ENCODE peak calls at places on chromosomes 3 and 15, in five cellular contexts. Z is IMR-90, D is neuronal stem cell, K is trophoblast cell, R is H9. X is an unnamed sample.

GRCh38 chr3:33099109-33099645 is 2.2 kb upstream of the GLB1 start:
- DNase-seq in Z (no peak), D (no peak), R (no peak), K (no peak), X (no peak)

GRCh38 chr3:172569128-172570008 is 46.1 kb upstream of the TNFSF10 start:
- DNase-seq in D (no peak), R (no peak), Z (no peak), K (no peak), X (no peak)

GRCh38 chr15:80558631-80559319 is 136.3 kb upstream of the ABHD17C start:
- DNase-seq in D (no peak), K (peak), Z (no peak), R (no peak), X (no peak)

GRCh38 chr3:134978658-134979057 is 183.6 kb downstream of the EPHB1 start:
- DNase-seq in D (no peak), Z (no peak), R (no peak), K (no peak), X (peak)

GRCh38 chr3:138468451-138468850 is 34.0 kb downstream of the ESYT3 start:
- DNase-seq in D (no peak), Z (no peak), K (no peak), R (no peak), X (no peak)

GRCh38 chr3:10635446-10636076 is 130.2 kb upstream of the ATP2B2 start:
- DNase-seq in Z (no peak), K (no peak), R (no peak), D (no peak), X (no peak)

GRCh38 chr3:134249442-134249841 is 1.2 kb downstream of the RYK start:
- DNase-seq in R (no peak), D (no peak), K (no peak), Z (no peak), X (no peak)

GRCh38 chr15:41561777-41562145 is 2.7 kb downstream of the TYRO3 start:
- DNase-seq in D (peak), K (peak), Z (peak), R (peak), X (peak)

GRCh38 chr3:172542999-172543398 is 19.8 kb upstream of the TNFSF10 start:
- DNase-seq in R (no peak), Z (no peak), K (peak), D (no peak), X (no peak)

GRCh38 chr15:31598620-31599019 is 272.0 kb downstream of the KLF13 start:
- DNase-seq in K (no peak), R (peak), Z (peak), D (no peak), X (peak)

GRCh38 chr15:89406756-89407650 is 72.4 kb upstream of the POLG start:
- DNase-seq in D (no peak), K (peak), R (peak), Z (no peak), X (peak)

GRCh38 chr3:14991818-14992612 is 44.6 kb downstream of the NR2C2 start:
- DNase-seq in Z (peak), R (no peak), D (no peak), K (peak), X (no peak)

GRCh38 chr15:63348392-63348791 is 33.3 kb downstream of the CA12 start:
- DNase-seq in Z (peak), R (no peak), D (no peak), K (no peak), X (no peak)

GRCh38 chr15:81334768-81335447 is 11.0 kb upstream of the STARD5 start:
- DNase-seq in R (no peak), D (no peak), Z (no peak), K (no peak), X (no peak)

GRCh38 chr3:142148871-142149860 is at the start of gene TFDP2:
- DNase-seq in D (peak), R (peak), Z (peak), K (peak), X (peak)

GRCh38 chr15:74598126-74598842 is 17.4 kb upstream of the CLK3 start:
- DNase-seq in K (peak), Z (peak), D (peak), R (peak), X (peak)

GRCh38 chr3:184234671-184235380 is 5.4 kb downstream of the VWA5B2 start:
- DNase-seq in D (no peak), Z (no peak), K (no peak), R (no peak), X (no peak)

GRCh38 chr15:95280711-95281110 is 1049.3 kb downstream of the MCTP2 start:
- DNase-seq in Z (no peak), K (peak), R (no peak), D (no peak), X (no peak)

DNA sequence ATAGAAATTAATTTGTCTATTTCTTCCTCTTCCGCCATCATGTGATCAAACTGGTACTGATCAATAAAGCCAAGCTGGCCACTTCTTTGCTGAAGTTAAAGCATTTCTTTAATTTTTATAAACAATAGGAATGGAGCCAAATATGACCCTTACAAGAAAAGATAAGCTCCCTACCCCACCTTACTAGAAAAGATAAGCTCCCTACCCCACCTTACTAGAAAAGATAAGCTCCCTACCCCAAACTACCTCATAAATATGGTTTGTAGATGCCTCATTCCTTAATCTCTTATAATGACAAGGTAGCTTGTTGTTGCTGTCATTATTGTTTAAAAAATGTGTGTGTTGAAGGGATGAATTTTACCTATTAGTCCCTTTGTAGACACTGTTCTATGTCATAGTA is 17.5 kb upstream of the ACAP2 start:
- DNase-seq in Z (no peak), R (no peak), D (no peak), K (no peak), X (no peak)
- H2AK5ac ChIP-seq in Z (no peak), R (no peak), D (no peak), K (no peak), X (no peak)

DNA sequence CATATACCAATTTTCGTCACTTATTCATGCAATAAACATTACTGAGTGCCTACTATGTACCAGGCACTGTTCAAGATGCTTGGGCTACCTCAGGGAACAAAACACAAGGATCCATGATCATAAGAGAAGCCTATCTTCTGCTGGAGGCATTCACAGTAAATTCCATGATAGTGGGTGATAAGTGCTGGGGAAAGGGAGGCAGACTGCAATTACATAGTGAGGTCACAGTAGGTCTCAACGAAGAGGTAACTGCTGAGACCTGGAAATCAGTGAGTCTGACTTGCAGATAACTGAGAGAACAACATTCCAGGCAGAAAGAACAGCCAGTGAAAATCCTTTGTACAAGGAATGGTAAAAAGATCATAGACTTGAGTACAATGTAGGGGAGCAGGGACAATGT is 33.6 kb downstream of the RAF1 start:
- DNase-seq in D (no peak), R (no peak), K (peak), Z (no peak), X (peak)
- H2AK5ac ChIP-seq in D (no peak), R (no peak), K (no peak), Z (peak), X (no peak)

DNA sequence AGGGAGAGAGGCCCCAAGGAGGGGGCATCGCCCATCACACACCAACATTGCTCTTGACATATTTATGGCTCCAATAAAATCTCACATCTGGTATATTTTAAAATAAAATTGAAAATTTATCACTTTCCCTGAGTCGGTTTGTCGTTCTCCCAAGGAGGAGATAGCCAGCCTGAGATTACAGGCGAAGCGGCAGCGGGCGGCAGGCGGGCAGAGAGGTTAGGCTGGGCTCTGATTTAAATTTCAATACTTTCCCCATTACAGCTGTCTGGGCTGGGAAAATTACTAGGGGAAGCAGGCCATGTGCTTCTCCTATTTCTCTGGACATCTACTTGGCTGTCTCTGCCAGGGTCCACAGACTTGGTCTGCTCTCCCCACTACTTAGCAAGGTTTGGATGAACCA is 98.7 kb downstream of the LINGO1 start:
- DNase-seq in D (no peak), K (no peak), R (no peak), Z (no peak), X (no peak)
- H2AK5ac ChIP-seq in D (peak), K (no peak), R (no peak), Z (no peak), X (no peak)

GRCh38 chr3:72274511-72275295 is 489.8 kb upstream of the PROK2 start:
- DNase-seq in K (peak), R (no peak), D (no peak), Z (peak), X (peak)
- H2AK5ac ChIP-seq in K (no peak), R (no peak), D (no peak), Z (peak), X (no peak)

DNA sequence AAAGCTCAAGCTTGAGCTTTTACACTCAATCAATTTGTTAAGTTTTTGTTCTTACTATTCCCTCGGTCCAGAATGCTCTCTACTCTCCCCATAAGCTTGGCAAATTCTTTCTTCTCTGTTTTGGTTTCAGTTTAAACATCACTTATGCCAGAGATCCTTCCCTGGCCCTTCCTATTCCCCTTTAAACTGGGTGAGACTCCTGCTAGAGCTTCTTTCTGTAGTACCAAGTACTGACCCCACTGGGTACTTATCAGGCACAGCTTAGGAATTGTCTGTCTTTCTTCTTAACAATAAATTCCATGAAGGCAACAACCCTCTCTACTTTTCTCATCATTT is 76.7 kb upstream of the PHLDB2 start:
- DNase-seq in R (no peak), Z (no peak), K (no peak), D (no peak), X (no peak)
- H2AK5ac ChIP-seq in R (no peak), Z (no peak), K (no peak), D (no peak), X (no peak)

GRCh38 chr15:68277605-68278344 is at the start of gene FEM1B:
- DNase-seq in K (peak), Z (peak), R (peak), D (peak), X (peak)
- H2AK5ac ChIP-seq in K (peak), Z (peak), R (no peak), D (peak), X (peak)

GRCh38 chr15:67103869-67104268 is 38.5 kb downstream of the SMAD3 start:
- DNase-seq in K (no peak), D (no peak), Z (no peak), R (no peak), X (no peak)
- H2AK5ac ChIP-seq in K (no peak), D (no peak), Z (peak), R (no peak), X (no peak)

DNA sequence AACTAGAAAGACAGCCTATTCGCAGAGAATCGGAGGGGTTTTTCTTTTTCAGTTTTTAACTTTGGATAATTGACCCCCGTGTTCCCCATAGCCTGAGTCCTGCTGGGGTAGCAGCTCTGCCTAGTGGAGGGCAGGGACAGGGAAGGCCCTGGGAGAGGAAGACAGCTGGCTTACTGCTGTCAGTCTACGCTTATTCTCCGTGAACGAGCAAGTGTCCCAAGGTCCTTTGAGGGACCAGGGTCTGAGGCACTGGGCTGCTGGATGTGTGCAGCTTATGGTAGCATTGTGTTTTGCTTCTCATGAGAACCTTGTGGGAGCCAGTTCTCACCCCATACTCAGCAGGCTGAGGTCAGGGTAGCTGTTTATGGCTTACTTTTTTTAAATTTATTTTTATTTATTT is 3.0 kb downstream of the LIMD1 start:
- DNase-seq in R (no peak), Z (no peak), K (no peak), D (no peak), X (no peak)
- H2AK5ac ChIP-seq in R (no peak), Z (peak), K (no peak), D (no peak), X (no peak)